ENCODE peak calls at places on chromosome 18, in eight cellular contexts. T is B cell; E is CD4-positive, CD25-positive, alpha-beta regulatory T cell; W is activated CD4-positive, alpha-beta T cell treated with anti-CD3 and anti-CD28 coated beads for 24 hours; B is cardiac fibroblast; A is tibial artery; M is Peyer's patch; K is AG08395. C is an unnamed sample.

GRCh38 chr18:69177702-69178101 is 223.0 kb upstream of the DOK6 start:
- DNase-seq in K (no peak), E (no peak), T (no peak), A (no peak), W (no peak), B (no peak), M (no peak), C (no peak)

GRCh38 chr18:49619792-49620191 is 57.9 kb downstream of the LIPG start:
- DNase-seq in E (no peak), M (no peak), B (no peak), W (no peak), K (peak; percentile 33), T (no peak), A (no peak), C (no peak)

GRCh38 chr18:36296591-36297418 is 708 bp upstream of the FHOD3 start:
- DNase-seq in T (peak; percentile 38), K (peak; percentile 81), W (no peak), E (no peak), M (no peak), A (peak; percentile 67), B (peak; percentile 87), C (no peak)

GRCh38 chr18:42814184-42814583 is 301.3 kb downstream of the RIT2 start:
- DNase-seq in W (no peak), B (no peak), E (no peak), K (no peak), A (no peak), T (no peak), M (no peak), C (no peak)

GRCh38 chr18:58345875-58346274 is 283.0 kb downstream of the ALPK2 start:
- DNase-seq in K (no peak), T (no peak), B (no peak), M (no peak), W (no peak), A (no peak), E (no peak), C (no peak)

GRCh38 chr18:9366126-9366714 is 31.6 kb downstream of the TWSG1 start:
- DNase-seq in T (no peak), E (no peak), B (peak; percentile 77), M (no peak), A (peak; percentile 32), W (no peak), K (peak; percentile 45), C (no peak)

GRCh38 chr18:68215931-68216330 is 499.0 kb downstream of the TMX3 start:
- DNase-seq in K (peak; percentile 25), M (no peak), T (no peak), A (no peak), E (no peak), W (no peak), B (peak; percentile 55), C (no peak)

GRCh38 chr18:44729631-44730101 is 49.0 kb downstream of the SETBP1 start:
- DNase-seq in A (no peak), T (no peak), M (no peak), B (peak; percentile 40), W (no peak), K (peak; percentile 75), E (no peak), C (peak; percentile 5)

GRCh38 chr18:32542221-32542798 is 71.6 kb upstream of the GAREM1 start:
- DNase-seq in M (no peak), W (no peak), K (no peak), B (peak; percentile 25), E (no peak), A (no peak), T (no peak), C (no peak)

GRCh38 chr18:44320619-44321460 is 359.8 kb upstream of the SETBP1 start:
- DNase-seq in A (no peak), T (no peak), W (no peak), B (no peak), M (no peak), K (no peak), E (no peak), C (no peak)

GRCh38 chr18:23458830-23459529 is 5.9 kb downstream of the RIOK3 start:
- DNase-seq in M (no peak), W (no peak), B (peak; percentile 41), A (no peak), K (no peak), E (no peak), T (no peak), C (no peak)

GRCh38 chr18:57859314-57859713 is 56.2 kb upstream of the ATP8B1 start:
- DNase-seq in W (no peak), T (no peak), A (no peak), K (no peak), B (peak; percentile 54), E (no peak), M (no peak), C (no peak)

GRCh38 chr18:31410716-31411483 is 34.3 kb downstream of the DSG4 start:
- DNase-seq in W (no peak), A (no peak), E (no peak), B (no peak), K (no peak), M (no peak), T (no peak), C (no peak)

GRCh38 chr18:10560457-10561045 is 34.7 kb downstream of the NAPG start:
- DNase-seq in K (peak; percentile 86), A (peak; percentile 83), B (peak; percentile 85), M (no peak), T (peak; percentile 51), E (peak; percentile 39), W (peak; percentile 49), C (peak; percentile 42)

GRCh38 chr18:48402953-48403352 is 6.2 kb downstream of the ZBTB7C start:
- DNase-seq in K (peak; percentile 22), T (no peak), W (no peak), A (no peak), E (no peak), M (no peak), B (no peak), C (no peak)

GRCh38 chr18:48031011-48031480 is 100.6 kb upstream of the SMAD2 start:
- DNase-seq in W (no peak), T (no peak), A (peak; percentile 30), B (peak; percentile 80), K (peak; percentile 72), M (no peak), E (no peak), C (no peak)

GRCh38 chr18:64019922-64020756 is 50.3 kb downstream of the SERPINB8 start:
- DNase-seq in K (no peak), W (no peak), E (no peak), B (no peak), T (no peak), A (no peak), M (no peak), C (no peak)

GRCh38 chr18:26928669-26929313 is 63.3 kb upstream of the AQP4 start:
- DNase-seq in W (no peak), M (no peak), E (no peak), A (no peak), T (no peak), B (no peak), K (no peak), C (no peak)

GRCh38 chr18:5296706-5297320 is 1.3 kb upstream of the ZBTB14 start:
- DNase-seq in B (peak; percentile 87), E (no peak), K (peak; percentile 75), W (peak; percentile 27), T (peak; percentile 32), M (peak; percentile 82), A (peak; percentile 89), C (peak; percentile 52)

GRCh38 chr18:76528477-76529432 is 33.7 kb upstream of the ZNF516 start:
- DNase-seq in M (no peak), T (no peak), A (peak; percentile 51), W (no peak), E (no peak), K (peak; percentile 48), B (peak; percentile 61), C (no peak)

GRCh38 chr18:35422227-35422626 is 45.1 kb upstream of the ZNF396 start:
- DNase-seq in M (no peak), B (no peak), T (no peak), K (no peak), W (no peak), A (no peak), E (no peak), C (no peak)

GRCh38 chr18:3998698-3999333 is 456.3 kb downstream of the DLGAP1 start:
- DNase-seq in B (peak; percentile 70), W (no peak), T (no peak), K (peak; percentile 36), A (no peak), E (no peak), M (no peak), C (no peak)

GRCh38 chr18:59343916-59344315 is 15.1 kb downstream of the LMAN1 start:
- DNase-seq in M (no peak), W (no peak), T (no peak), K (no peak), B (no peak), E (no peak), A (no peak), C (no peak)

GRCh38 chr18:44702594-44702993 is 21.9 kb downstream of the SETBP1 start:
- DNase-seq in A (no peak), E (no peak), B (no peak), M (no peak), W (no peak), K (no peak), T (no peak), C (no peak)

GRCh38 chr18:11005528-11005927 is 143.8 kb downstream of the PIEZO2 start:
- DNase-seq in M (no peak), T (no peak), A (no peak), W (no peak), E (no peak), K (no peak), B (peak; percentile 96), C (no peak)

GRCh38 chr18:46413684-46414083 is 243.3 kb downstream of the LOXHD1 start:
- DNase-seq in A (no peak), T (no peak), E (no peak), W (no peak), K (no peak), M (no peak), B (no peak), C (no peak)

C was measured in effector CD4-positive, alpha-beta T cell.